ENCODE peak calls at places on chromosome 4, in six cellular contexts. M, Q, F, Y, Z and P are unnamed samples.

GRCh38 chr4:29852537-29852936 is 867.6 kb upstream of the PCDH7 start:
- DNase-seq in Z (no peak), Y (no peak), F (no peak), Q (no peak), M (no peak), P (no peak)

GRCh38 chr4:47469951-47470350 is 6.4 kb upstream of the COMMD8 start:
- DNase-seq in M (no peak), Z (no peak), F (no peak), Y (no peak), Q (no peak), P (no peak)

GRCh38 chr4:96916731-96917130 is 1076.8 kb downstream of the PDHA2 start:
- DNase-seq in Y (no peak), Z (no peak), Q (no peak), F (no peak), M (no peak), P (no peak)

GRCh38 chr4:86432552-86433134 is 72.8 kb upstream of the MAPK10 start:
- DNase-seq in Y (no peak), Z (no peak), Q (peak; percentile 46), F (no peak), M (no peak), P (no peak)

GRCh38 chr4:6472387-6473263 is at the start of gene PPP2R2C:
- DNase-seq in M (peak; percentile 70), F (no peak), Z (no peak), Q (no peak), Y (no peak), P (no peak)

GRCh38 chr4:74444891-74445642 is at the start of gene AREG:
- DNase-seq in F (peak; percentile 88), Y (peak; percentile 91), Q (peak; percentile 85), M (peak; percentile 87), Z (peak; percentile 40), P (peak; percentile 50)

GRCh38 chr4:30789219-30789671 is 69.1 kb downstream of the PCDH7 start:
- DNase-seq in F (no peak), Y (no peak), M (no peak), Z (no peak), Q (no peak), P (no peak)

GRCh38 chr4:27293831-27294230 is 433.2 kb downstream of the STIM2 start:
- DNase-seq in Q (no peak), F (no peak), Y (no peak), Z (no peak), M (no peak), P (no peak)

GRCh38 chr4:41061482-41062185 is 152.7 kb downstream of the APBB2 start:
- DNase-seq in F (no peak), Q (no peak), M (no peak), Y (no peak), Z (no peak), P (no peak)

DNA sequence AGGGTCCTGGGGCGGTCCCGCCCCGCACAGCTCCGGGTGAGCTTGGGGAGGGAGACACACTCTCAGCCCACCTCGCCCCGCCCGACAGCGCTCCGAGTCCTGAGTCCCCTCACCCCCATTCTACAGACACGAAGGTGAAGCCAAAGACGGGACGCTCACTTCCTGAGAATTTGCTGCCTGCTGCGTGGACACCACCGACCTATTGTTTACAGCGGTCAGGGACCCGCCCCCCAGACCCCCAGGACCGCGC is 796 bp upstream of the ZNF141 start:
- DNase-seq in Y (no peak), F (no peak), M (no peak), Z (no peak), Q (no peak), P (no peak)
- H3K4me3 ChIP-seq in Y (peak overlapping the region; percentile 83), F (peak overlapping the region; percentile 94), M (peak overlapping the region; percentile 87), Z (peak overlapping the region; percentile 84), Q (peak overlapping the region; percentile 96), P (peak overlapping the region; percentile 57)

DNA sequence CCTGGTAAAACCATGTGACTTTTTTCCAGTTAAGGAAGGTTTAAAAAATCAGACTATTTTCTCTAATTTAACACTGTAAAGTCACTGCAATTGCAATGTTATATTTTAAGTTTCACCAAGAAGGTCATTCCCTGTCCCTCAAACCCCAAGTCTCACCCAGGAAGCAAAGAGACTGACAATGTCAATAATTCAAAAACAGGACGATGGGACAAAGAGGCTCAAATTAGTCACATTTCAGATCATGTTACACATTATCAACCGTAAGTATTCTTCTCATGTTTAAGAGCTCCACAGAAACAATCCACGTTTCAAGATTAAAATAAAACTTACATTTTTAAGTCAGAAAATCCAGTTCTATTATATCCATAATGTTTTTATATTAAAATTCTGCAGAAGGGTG is 13.2 kb downstream of the SHISA3 start:
- DNase-seq in Y (no peak), M (no peak), Z (no peak), Q (no peak), F (no peak), P (no peak)
- H3K4me3 ChIP-seq in Y (no peak overlapping the region), M (no peak overlapping the region), Z (no peak overlapping the region), Q (no peak overlapping the region), F (no peak overlapping the region), P (no peak overlapping the region)

DNA sequence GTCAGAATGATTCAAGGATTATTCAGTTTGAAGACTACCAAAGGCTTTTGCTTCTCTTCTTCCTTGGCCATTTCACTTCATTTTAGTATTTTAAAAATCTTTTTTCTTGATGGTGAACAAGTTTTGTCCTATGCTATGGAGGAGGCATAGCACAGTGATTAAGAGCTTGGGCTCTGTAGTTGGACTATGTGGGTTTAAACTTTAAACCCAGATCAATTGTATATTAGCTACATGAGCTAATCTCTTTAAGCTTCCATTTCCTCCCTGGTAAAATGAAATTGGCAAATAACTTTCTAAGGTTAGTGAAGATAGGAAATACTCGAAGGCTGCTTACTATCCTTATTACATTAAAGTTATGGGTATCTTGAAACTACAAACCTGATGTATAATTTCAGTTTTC is 23.8 kb upstream of the C4orf51 start:
- DNase-seq in M (no peak), F (no peak), Y (no peak), Q (no peak), Z (no peak), P (no peak)
- H3K4me3 ChIP-seq in M (no peak overlapping the region), F (no peak overlapping the region), Y (no peak overlapping the region), Q (no peak overlapping the region), Z (no peak overlapping the region), P (no peak overlapping the region)

GRCh38 chr4:139770361-139770760 is 104.7 kb downstream of the MGST2 start:
- DNase-seq in Z (no peak), Y (no peak), M (no peak), Q (no peak), F (no peak), P (no peak)
- H3K4me3 ChIP-seq in Z (no peak overlapping the region), Y (no peak overlapping the region), M (no peak overlapping the region), Q (no peak overlapping the region), F (no peak overlapping the region), P (no peak overlapping the region)

DNA sequence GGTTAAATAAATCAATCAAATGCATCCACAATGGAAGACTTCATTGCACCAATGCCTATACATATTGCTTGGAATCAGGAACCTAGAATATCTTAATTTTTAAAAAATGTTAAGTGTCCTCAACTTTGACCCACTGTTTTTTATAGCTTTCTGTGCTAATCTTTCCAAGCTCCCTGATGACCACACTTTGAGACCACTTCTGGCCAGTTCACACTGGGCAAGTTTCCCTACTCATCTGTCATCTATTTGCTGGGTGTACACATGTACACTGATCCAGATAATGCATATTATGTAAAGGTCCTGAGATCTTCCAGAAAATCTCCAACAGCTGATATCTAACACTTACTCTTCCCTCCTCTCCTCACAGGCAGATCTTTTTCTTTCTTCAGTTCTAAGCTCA is 3.5 kb downstream of the TBC1D9 start:
- DNase-seq in M (no peak), Z (no peak), Y (no peak), Q (no peak), F (no peak), P (no peak)
- H3K4me3 ChIP-seq in M (no peak overlapping the region), Z (no peak overlapping the region), Y (no peak overlapping the region), Q (no peak overlapping the region), F (peak overlapping the region; percentile 89), P (no peak overlapping the region)

DNA sequence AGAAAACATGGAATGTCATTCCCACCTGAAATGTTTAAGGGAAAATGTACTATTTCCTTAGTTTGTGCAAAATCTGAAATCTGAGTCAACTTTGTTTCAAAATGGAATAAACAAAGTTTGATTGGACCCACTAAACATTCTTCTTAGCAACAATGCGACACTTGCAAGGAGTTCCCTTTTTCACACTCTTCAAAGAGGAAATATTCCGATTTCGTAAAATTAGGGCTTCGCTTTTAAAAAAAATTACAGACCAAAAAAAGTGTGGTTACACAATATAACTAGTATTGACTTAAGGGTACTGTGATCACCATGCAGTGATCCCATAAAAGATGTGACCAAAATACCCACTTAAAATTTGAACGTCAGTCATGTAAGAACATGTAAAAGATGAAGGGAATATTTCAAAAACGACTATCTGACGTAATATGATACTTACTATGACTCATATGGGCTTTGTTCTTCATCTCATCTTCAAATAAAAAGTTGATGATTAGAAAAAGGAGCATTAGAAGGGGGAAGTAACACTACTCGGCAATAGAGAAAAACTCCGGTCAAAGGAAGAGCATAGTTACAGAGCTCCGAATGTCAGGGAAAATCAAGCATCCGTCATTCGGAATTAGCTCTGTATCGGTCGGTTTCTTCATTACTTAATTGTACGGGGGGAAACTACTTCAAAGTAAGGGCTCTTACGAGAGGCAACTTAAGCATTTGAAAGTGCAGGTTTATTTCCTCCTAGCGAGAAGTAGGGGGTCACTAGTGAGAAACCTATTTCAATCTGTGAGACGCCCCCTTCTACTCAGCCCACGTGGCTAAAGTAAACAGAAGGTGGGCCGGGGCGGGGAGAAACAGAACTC is 1.4 kb upstream of the TET2 start:
- DNase-seq in M (no peak), Z (no peak), Q (no peak), Y (no peak), F (no peak), P (no peak)
- H3K4me3 ChIP-seq in M (peak overlapping the region; percentile 79), Z (peak overlapping the region; percentile 70), Q (peak overlapping the region; percentile 88), Y (no peak overlapping the region), F (peak overlapping the region; percentile 69), P (peak overlapping the region; percentile 75)

GRCh38 chr4:110092646-110093045 is 105.8 kb downstream of the ELOVL6 start:
- DNase-seq in Q (no peak), F (no peak), Y (no peak), M (no peak), Z (no peak), P (no peak)

GRCh38 chr4:110087116-110087708 is 111.2 kb downstream of the ELOVL6 start:
- DNase-seq in Q (no peak), Y (no peak), F (no peak), M (no peak), Z (peak; percentile 30), P (no peak)

GRCh38 chr4:110088670-110089069 is 109.7 kb downstream of the ELOVL6 start:
- DNase-seq in Y (no peak), M (no peak), Q (no peak), Z (no peak), F (no peak), P (no peak)

GRCh38 chr4:110096406-110096805 is 102.0 kb downstream of the ELOVL6 start:
- DNase-seq in F (no peak), Z (no peak), Q (no peak), Y (no peak), M (no peak), P (no peak)

DNA sequence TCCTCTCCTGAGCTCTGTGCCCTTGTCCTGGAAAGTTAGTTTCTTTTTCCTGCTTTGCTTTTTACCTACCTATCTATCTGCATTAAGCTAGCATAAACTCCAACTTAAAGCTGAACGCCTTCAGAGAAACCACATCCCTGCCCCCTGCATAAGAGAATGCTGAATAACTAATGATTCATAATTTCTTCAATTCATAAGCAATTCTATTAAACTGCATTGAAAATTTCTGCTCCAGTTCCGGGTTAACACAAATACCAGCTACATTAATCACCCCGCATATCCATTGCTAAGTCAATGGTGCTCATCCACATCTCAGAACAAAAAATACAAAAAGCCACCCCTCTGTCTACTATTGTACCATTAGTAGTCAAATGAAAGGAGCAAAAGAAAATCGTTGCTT is 107.0 kb downstream of the ELOVL6 start:
- DNase-seq in Q (no peak), M (no peak), Y (no peak), Z (peak; percentile 78), F (no peak), P (peak; percentile 15)
- H3K4me3 ChIP-seq in Q (no peak overlapping the region), M (no peak overlapping the region), Y (no peak overlapping the region), Z (no peak overlapping the region), F (no peak overlapping the region), P (no peak overlapping the region)

GRCh38 chr4:37068580-37068979 is 176.0 kb upstream of the NWD2 start:
- DNase-seq in F (no peak), M (no peak), Y (no peak), Z (no peak), Q (peak; percentile 79), P (no peak)

GRCh38 chr4:37073226-37073840 is 171.2 kb upstream of the NWD2 start:
- DNase-seq in Q (no peak), Z (no peak), Y (no peak), F (no peak), M (no peak), P (no peak)
- H3K4me3 ChIP-seq in Q (peak overlapping the region; percentile 25), Z (no peak overlapping the region), Y (no peak overlapping the region), F (no peak overlapping the region), M (no peak overlapping the region), P (no peak overlapping the region)